ENCODE peak calls at places on chromosomes 4 and X, in nine cellular contexts. One of them, this sample, is unnamed.
A peak's percentile ranks its signal among the peaks of the same experiment; 100 is the strongest.

GRCh38 chrX:116317409-116317808 is 119.0 kb upstream of the SLC6A14 start:
- DNase-seq in heart right ventricle: peak; percentile 11
- DNase-seq in small intestine: peak; percentile 7
- DNase-seq in fibroblast of lung: peak; percentile 85
- DNase-seq in PC-3: no peak
- DNase-seq in left ventricle myocardium inferior: peak; percentile 14
- DNase-seq in effector memory CD4-positive, alpha-beta T cell: no peak
- DNase-seq in tibial nerve: no peak
- DNase-seq in IMR-90: no peak
- DNase-seq in this sample: no peak

GRCh38 chr4:79308971-79309370 is 16.9 kb downstream of the NAA11 start:
- DNase-seq in heart right ventricle: no peak
- DNase-seq in small intestine: no peak
- DNase-seq in fibroblast of lung: no peak
- DNase-seq in PC-3: no peak
- DNase-seq in left ventricle myocardium inferior: no peak
- DNase-seq in effector memory CD4-positive, alpha-beta T cell: no peak
- DNase-seq in tibial nerve: no peak
- DNase-seq in IMR-90: no peak
- DNase-seq in this sample: no peak

GRCh38 chrX:37314526-37314925 is 34.6 kb upstream of the PRRG1 start:
- DNase-seq in heart right ventricle: no peak
- DNase-seq in small intestine: no peak
- DNase-seq in fibroblast of lung: peak; percentile 1
- DNase-seq in PC-3: peak; percentile 30
- DNase-seq in left ventricle myocardium inferior: no peak
- DNase-seq in effector memory CD4-positive, alpha-beta T cell: no peak
- DNase-seq in tibial nerve: no peak
- DNase-seq in IMR-90: peak; percentile 64
- DNase-seq in this sample: peak; percentile 13

GRCh38 chrX:1108451-1109445 is 103.7 kb downstream of the CRLF2 start:
- DNase-seq in heart right ventricle: no peak
- DNase-seq in small intestine: no peak
- DNase-seq in fibroblast of lung: no peak
- DNase-seq in PC-3: no peak
- DNase-seq in left ventricle myocardium inferior: no peak
- DNase-seq in effector memory CD4-positive, alpha-beta T cell: no peak
- DNase-seq in tibial nerve: no peak
- DNase-seq in IMR-90: no peak
- DNase-seq in this sample: no peak

GRCh38 chrX:15963858-15964257 is 109.2 kb upstream of the AP1S2 start:
- DNase-seq in heart right ventricle: no peak
- DNase-seq in small intestine: no peak
- DNase-seq in fibroblast of lung: no peak
- DNase-seq in PC-3: no peak
- DNase-seq in left ventricle myocardium inferior: no peak
- DNase-seq in effector memory CD4-positive, alpha-beta T cell: no peak
- DNase-seq in tibial nerve: no peak
- DNase-seq in IMR-90: no peak
- DNase-seq in this sample: no peak

GRCh38 chr4:10045481-10045880 is 24.2 kb upstream of the SLC2A9 start:
- DNase-seq in heart right ventricle: no peak
- DNase-seq in small intestine: peak; percentile 18
- DNase-seq in fibroblast of lung: no peak
- DNase-seq in PC-3: peak; percentile 6
- DNase-seq in left ventricle myocardium inferior: no peak
- DNase-seq in effector memory CD4-positive, alpha-beta T cell: no peak
- DNase-seq in tibial nerve: no peak
- DNase-seq in IMR-90: peak; percentile 20
- DNase-seq in this sample: no peak

GRCh38 chrX:103847174-103847870 is 15.3 kb upstream of the RAB9B start:
- DNase-seq in heart right ventricle: no peak
- DNase-seq in small intestine: no peak
- DNase-seq in fibroblast of lung: no peak
- DNase-seq in PC-3: peak; percentile 47
- DNase-seq in left ventricle myocardium inferior: no peak
- DNase-seq in effector memory CD4-positive, alpha-beta T cell: no peak
- DNase-seq in tibial nerve: no peak
- DNase-seq in IMR-90: peak; percentile 26
- DNase-seq in this sample: no peak

GRCh38 chr4:37243722-37244582 is 591 bp upstream of the NWD2 start:
- DNase-seq in heart right ventricle: peak; percentile 6
- DNase-seq in small intestine: no peak
- DNase-seq in fibroblast of lung: no peak
- DNase-seq in PC-3: no peak
- DNase-seq in left ventricle myocardium inferior: no peak
- DNase-seq in effector memory CD4-positive, alpha-beta T cell: no peak
- DNase-seq in tibial nerve: no peak
- DNase-seq in IMR-90: no peak
- DNase-seq in this sample: no peak

GRCh38 chrX:1941291-1941690 is 326.4 kb downstream of the ASMT start:
- DNase-seq in heart right ventricle: no peak
- DNase-seq in small intestine: no peak
- DNase-seq in fibroblast of lung: no peak
- DNase-seq in PC-3: no peak
- DNase-seq in left ventricle myocardium inferior: no peak
- DNase-seq in effector memory CD4-positive, alpha-beta T cell: no peak
- DNase-seq in tibial nerve: no peak
- DNase-seq in IMR-90: no peak
- DNase-seq in this sample: no peak

GRCh38 chr4:80492761-80493160 is 157.2 kb downstream of the CFAP299 start:
- DNase-seq in heart right ventricle: no peak
- DNase-seq in small intestine: peak; percentile 75
- DNase-seq in fibroblast of lung: no peak
- DNase-seq in PC-3: peak; percentile 56
- DNase-seq in left ventricle myocardium inferior: no peak
- DNase-seq in effector memory CD4-positive, alpha-beta T cell: peak; percentile 38
- DNase-seq in tibial nerve: no peak
- DNase-seq in IMR-90: no peak
- DNase-seq in this sample: no peak

GRCh38 chr4:51895816-51896408 is 53.0 kb downstream of the DCUN1D4 start:
- DNase-seq in heart right ventricle: no peak
- DNase-seq in small intestine: peak; percentile 72
- DNase-seq in fibroblast of lung: peak; percentile 75
- DNase-seq in PC-3: peak; percentile 80
- DNase-seq in left ventricle myocardium inferior: peak; percentile 29
- DNase-seq in effector memory CD4-positive, alpha-beta T cell: no peak
- DNase-seq in tibial nerve: peak; percentile 79
- DNase-seq in IMR-90: peak; percentile 67
- DNase-seq in this sample: peak; percentile 33

GRCh38 chr4:44016582-44017421 is 431.8 kb downstream of the KCTD8 start:
- DNase-seq in heart right ventricle: no peak
- DNase-seq in small intestine: no peak
- DNase-seq in fibroblast of lung: peak; percentile 9
- DNase-seq in PC-3: no peak
- DNase-seq in left ventricle myocardium inferior: no peak
- DNase-seq in effector memory CD4-positive, alpha-beta T cell: no peak
- DNase-seq in tibial nerve: no peak
- DNase-seq in IMR-90: peak; percentile 23
- DNase-seq in this sample: no peak

GRCh38 chrX:150543230-150544155 is 24.9 kb upstream of the MTM1 start:
- DNase-seq in heart right ventricle: no peak
- DNase-seq in small intestine: no peak
- DNase-seq in fibroblast of lung: no peak
- DNase-seq in PC-3: no peak
- DNase-seq in left ventricle myocardium inferior: no peak
- DNase-seq in effector memory CD4-positive, alpha-beta T cell: no peak
- DNase-seq in tibial nerve: no peak
- DNase-seq in IMR-90: no peak
- DNase-seq in this sample: no peak

GRCh38 chr4:98006060-98006459 is 137.2 kb downstream of the STPG2 start:
- DNase-seq in heart right ventricle: no peak
- DNase-seq in small intestine: no peak
- DNase-seq in fibroblast of lung: no peak
- DNase-seq in PC-3: no peak
- DNase-seq in left ventricle myocardium inferior: no peak
- DNase-seq in effector memory CD4-positive, alpha-beta T cell: no peak
- DNase-seq in tibial nerve: no peak
- DNase-seq in IMR-90: no peak
- DNase-seq in this sample: no peak

GRCh38 chrX:45803383-45803921 is 602.8 kb upstream of the DIPK2B start:
- DNase-seq in heart right ventricle: no peak
- DNase-seq in small intestine: no peak
- DNase-seq in fibroblast of lung: peak; percentile 90
- DNase-seq in PC-3: peak; percentile 95
- DNase-seq in left ventricle myocardium inferior: no peak
- DNase-seq in effector memory CD4-positive, alpha-beta T cell: no peak
- DNase-seq in tibial nerve: no peak
- DNase-seq in IMR-90: peak; percentile 94
- DNase-seq in this sample: no peak

GRCh38 chr4:152590179-152591031 is 54.5 kb upstream of the FBXW7 start:
- DNase-seq in heart right ventricle: no peak
- DNase-seq in small intestine: no peak
- DNase-seq in fibroblast of lung: peak; percentile 99
- DNase-seq in PC-3: peak; percentile 60
- DNase-seq in left ventricle myocardium inferior: no peak
- DNase-seq in effector memory CD4-positive, alpha-beta T cell: no peak
- DNase-seq in tibial nerve: no peak
- DNase-seq in IMR-90: peak; percentile 89
- DNase-seq in this sample: peak; percentile 81

GRCh38 chr4:74628808-74629616 is 165.3 kb downstream of the BTC start:
- DNase-seq in heart right ventricle: no peak
- DNase-seq in small intestine: peak; percentile 31
- DNase-seq in fibroblast of lung: no peak
- DNase-seq in PC-3: peak; percentile 52
- DNase-seq in left ventricle myocardium inferior: no peak
- DNase-seq in effector memory CD4-positive, alpha-beta T cell: no peak
- DNase-seq in tibial nerve: no peak
- DNase-seq in IMR-90: peak; percentile 26
- DNase-seq in this sample: no peak

DNA sequence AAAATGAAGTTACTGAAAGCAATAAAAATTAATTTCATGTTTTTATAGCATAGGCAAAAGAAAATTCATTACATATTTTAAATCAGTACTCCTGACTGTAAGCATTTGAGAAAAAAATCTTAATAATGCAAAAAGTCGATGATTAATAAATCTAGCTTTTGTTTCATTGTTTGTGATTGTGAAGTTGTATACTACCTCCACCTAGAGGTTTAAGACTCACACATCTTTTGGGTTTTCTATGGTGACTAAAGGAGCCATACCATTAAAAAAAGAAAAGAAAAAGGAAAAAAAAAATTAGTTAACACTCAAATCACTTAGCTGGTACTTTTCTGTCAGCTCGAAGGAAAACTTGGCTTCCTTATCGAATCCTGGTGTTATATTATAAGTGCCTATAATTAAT is 2.0 kb downstream of the GABRA2 start:
- DNase-seq in heart right ventricle: no peak
- DNase-seq in small intestine: no peak
- DNase-seq in fibroblast of lung: no peak
- DNase-seq in PC-3: no peak
- DNase-seq in left ventricle myocardium inferior: no peak
- DNase-seq in effector memory CD4-positive, alpha-beta T cell: no peak
- DNase-seq in tibial nerve: no peak
- DNase-seq in IMR-90: no peak
- DNase-seq in this sample: no peak
- H3K27me3 ChIP-seq in heart right ventricle: peaks cover 66% of the 10 kb centered on the region
- H3K27me3 ChIP-seq in small intestine: peaks cover 6% of the 10 kb centered on the region
- H3K27me3 ChIP-seq in fibroblast of lung: peaks cover 4% of the 10 kb centered on the region
- H3K27me3 ChIP-seq in PC-3: peaks cover 8% of the 10 kb centered on the region
- H3K27me3 ChIP-seq in left ventricle myocardium inferior: peaks cover 78% of the 10 kb centered on the region
- H3K27me3 ChIP-seq in effector memory CD4-positive, alpha-beta T cell: no peaks in the 10 kb centered on the region
- H3K27me3 ChIP-seq in tibial nerve: peaks cover 20% of the 10 kb centered on the region
- H3K27me3 ChIP-seq in IMR-90: peaks cover 27% of the 10 kb centered on the region
- H3K27me3 ChIP-seq in this sample: peaks cover 18% of the 10 kb centered on the region

DNA sequence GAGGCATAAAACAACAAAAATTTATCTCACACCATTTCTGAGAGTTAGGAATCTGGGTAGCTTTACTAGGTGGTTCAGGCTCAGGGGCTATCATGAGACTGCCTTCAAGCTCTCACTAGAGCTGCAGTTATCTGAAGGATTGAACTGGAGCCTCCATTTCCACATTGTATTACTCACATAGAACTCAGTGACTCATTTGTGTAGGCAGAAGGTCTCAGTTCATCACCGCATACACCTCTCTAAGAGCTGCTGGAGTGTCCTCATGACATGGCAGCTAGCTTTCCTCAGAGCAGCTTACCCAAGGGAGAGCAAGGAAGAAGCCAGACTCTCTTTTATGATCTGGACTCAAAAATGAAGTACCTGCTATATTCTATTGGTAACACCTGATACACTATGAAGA is 389.2 kb downstream of the IQCM start:
- DNase-seq in heart right ventricle: no peak
- DNase-seq in small intestine: no peak
- DNase-seq in fibroblast of lung: peak; percentile 2
- DNase-seq in PC-3: peak; percentile 13
- DNase-seq in left ventricle myocardium inferior: no peak
- DNase-seq in effector memory CD4-positive, alpha-beta T cell: no peak
- DNase-seq in tibial nerve: no peak
- DNase-seq in IMR-90: peak; percentile 35
- DNase-seq in this sample: no peak
- H3K27me3 ChIP-seq in heart right ventricle: no peaks in the 10 kb centered on the region
- H3K27me3 ChIP-seq in small intestine: no peaks in the 10 kb centered on the region
- H3K27me3 ChIP-seq in fibroblast of lung: no peaks in the 10 kb centered on the region
- H3K27me3 ChIP-seq in PC-3: no peaks in the 10 kb centered on the region
- H3K27me3 ChIP-seq in left ventricle myocardium inferior: no peaks in the 10 kb centered on the region
- H3K27me3 ChIP-seq in effector memory CD4-positive, alpha-beta T cell: no peaks in the 10 kb centered on the region
- H3K27me3 ChIP-seq in tibial nerve: no peaks in the 10 kb centered on the region
- H3K27me3 ChIP-seq in IMR-90: no peaks in the 10 kb centered on the region
- H3K27me3 ChIP-seq in this sample: no peaks in the 10 kb centered on the region

DNA sequence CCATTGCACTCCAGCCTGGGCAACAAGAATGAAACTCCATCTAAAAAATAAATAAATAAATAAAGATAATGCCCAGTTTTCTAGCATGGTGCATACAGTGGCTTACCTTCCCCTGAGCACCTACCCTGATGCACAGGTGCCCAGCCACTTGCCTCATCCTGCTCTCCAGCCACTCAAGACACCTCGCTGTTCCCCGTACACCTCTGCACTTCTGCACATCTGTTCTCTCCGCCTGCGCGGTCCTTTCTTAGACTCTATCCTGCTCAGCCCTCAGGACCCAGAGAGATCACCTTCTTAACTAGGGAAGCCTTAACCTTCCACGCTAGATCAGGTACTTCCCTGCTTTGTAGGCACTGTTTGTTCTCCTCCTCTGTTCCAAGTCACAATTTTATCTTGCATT is 2.9 kb downstream of the EVC start:
- DNase-seq in heart right ventricle: no peak
- DNase-seq in small intestine: no peak
- DNase-seq in fibroblast of lung: no peak
- DNase-seq in PC-3: no peak
- DNase-seq in left ventricle myocardium inferior: no peak
- DNase-seq in effector memory CD4-positive, alpha-beta T cell: no peak
- DNase-seq in tibial nerve: no peak
- DNase-seq in IMR-90: no peak
- DNase-seq in this sample: no peak
- H3K27me3 ChIP-seq in heart right ventricle: peaks cover 21% of the 10 kb centered on the region
- H3K27me3 ChIP-seq in small intestine: peaks cover 2% of the 10 kb centered on the region
- H3K27me3 ChIP-seq in fibroblast of lung: no peaks in the 10 kb centered on the region
- H3K27me3 ChIP-seq in PC-3: no peaks in the 10 kb centered on the region
- H3K27me3 ChIP-seq in left ventricle myocardium inferior: peaks cover 14% of the 10 kb centered on the region
- H3K27me3 ChIP-seq in effector memory CD4-positive, alpha-beta T cell: peaks cover 6% of the 10 kb centered on the region
- H3K27me3 ChIP-seq in tibial nerve: no peaks in the 10 kb centered on the region
- H3K27me3 ChIP-seq in IMR-90: no peaks in the 10 kb centered on the region
- H3K27me3 ChIP-seq in this sample: no peaks in the 10 kb centered on the region

DNA sequence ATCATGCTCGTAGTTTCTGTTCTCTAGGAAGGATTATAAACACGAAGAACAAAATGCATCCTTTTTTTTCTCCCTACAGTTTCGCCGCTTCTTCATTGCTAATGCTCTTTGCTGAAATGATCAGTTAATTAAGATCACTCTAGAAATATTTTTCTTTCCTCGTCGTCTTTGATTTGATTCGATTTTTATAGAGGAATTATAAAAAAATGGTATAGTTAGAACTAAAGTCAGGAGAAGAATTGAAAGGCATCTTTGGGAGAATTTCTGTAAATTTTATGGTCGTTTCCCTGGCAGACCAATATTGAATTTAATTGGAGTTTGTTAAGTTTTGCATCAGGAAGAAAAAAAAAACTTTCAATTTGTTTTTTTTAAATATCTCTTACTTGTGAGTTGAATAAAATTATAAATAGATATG is 1.1 kb upstream of the NKX3-2 start:
- DNase-seq in heart right ventricle: no peak
- DNase-seq in small intestine: no peak
- DNase-seq in fibroblast of lung: no peak
- DNase-seq in PC-3: no peak
- DNase-seq in left ventricle myocardium inferior: no peak
- DNase-seq in effector memory CD4-positive, alpha-beta T cell: no peak
- DNase-seq in tibial nerve: no peak
- DNase-seq in IMR-90: no peak
- DNase-seq in this sample: no peak
- H3K27me3 ChIP-seq in heart right ventricle: peaks cover 100% of the 10 kb centered on the region
- H3K27me3 ChIP-seq in small intestine: peaks cover 58% of the 10 kb centered on the region
- H3K27me3 ChIP-seq in fibroblast of lung: peaks cover 53% of the 10 kb centered on the region
- H3K27me3 ChIP-seq in PC-3: peaks cover 31% of the 10 kb centered on the region
- H3K27me3 ChIP-seq in left ventricle myocardium inferior: peaks cover 100% of the 10 kb centered on the region
- H3K27me3 ChIP-seq in effector memory CD4-positive, alpha-beta T cell: peaks cover 91% of the 10 kb centered on the region
- H3K27me3 ChIP-seq in tibial nerve: peaks cover 98% of the 10 kb centered on the region
- H3K27me3 ChIP-seq in IMR-90: peaks cover 69% of the 10 kb centered on the region
- H3K27me3 ChIP-seq in this sample: peaks cover 75% of the 10 kb centered on the region